ENCODE peak calls at places on chromosomes 13 and 19, in ten cellular contexts. S is activated CD4-positive, CD25-positive, alpha-beta regulatory T cell; D is AG20443; X is stimulated activated naive CD4-positive, alpha-beta T cell; K is testis; C is NCI-H1105; T is naive B cell; W is GM04503; U is neuronal stem cell; E is T-cell. I is an unnamed sample.

GRCh38 chr19:47699360-47699917 is 13.8 kb upstream of the EHD2 start:
- DNase-seq in X (peak; percentile 42), C (no peak), T (peak; percentile 40), E (peak; percentile 13), K (peak; percentile 80), U (peak; percentile 37), W (no peak), D (peak; percentile 76), S (peak; percentile 27), I (peak; percentile 89)

GRCh38 chr13:98981596-98982195 is 3.8 kb upstream of the DOCK9 start:
- DNase-seq in D (no peak), X (peak; percentile 13), W (no peak), U (no peak), T (no peak), S (no peak), K (no peak), E (no peak), C (no peak), I (no peak)

GRCh38 chr13:110018009-110018408 is 231.6 kb upstream of the IRS2 start:
- DNase-seq in D (no peak), E (no peak), C (no peak), X (no peak), W (no peak), K (no peak), U (no peak), T (no peak), S (no peak), I (no peak)

GRCh38 chr13:60970736-60971135 is 444.9 kb downstream of the PCDH20 start:
- DNase-seq in W (no peak), T (no peak), S (no peak), U (no peak), C (no peak), E (no peak), K (no peak), D (no peak), X (no peak), I (no peak)

GRCh38 chr13:91346848-91347211 is 657 bp upstream of the MIR17HG start:
- DNase-seq in C (no peak), X (peak; percentile 71), W (no peak), S (peak; percentile 20), U (peak; percentile 14), K (no peak), T (no peak), D (no peak), E (no peak), I (peak; percentile 17)

GRCh38 chr19:58033741-58034475 is at the start of gene ZSCAN1:
- DNase-seq in T (peak; percentile 74), C (no peak), S (no peak), K (peak; percentile 97), W (no peak), D (peak; percentile 82), X (no peak), U (peak; percentile 94), E (no peak), I (peak; percentile 97)

GRCh38 chr13:72174549-72174948 is 307.5 kb upstream of the DACH1 start:
- DNase-seq in W (no peak), E (no peak), S (no peak), D (no peak), K (no peak), C (no peak), U (no peak), T (no peak), X (no peak), I (no peak)

GRCh38 chr13:92941167-92941566 is 285.4 kb upstream of the GPC6 start:
- DNase-seq in E (no peak), X (no peak), D (no peak), K (no peak), C (no peak), W (no peak), S (no peak), T (no peak), U (no peak), I (no peak)

I was measured in WTC11.